ENCODE peak calls at places on chromosomes 16 and 17, in ten cellular contexts. O is GM13976, W is DND-41, R is foreskin fibroblast, A is progenitor cell of endocrine pancreas, V is fibroblast of mammary gland, J is BE2C, Z is GM20000, Q is lower leg skin, X is left lung. M is an unnamed sample.

GRCh38 chr16:14249291-14250032 is 178.3 kb downstream of the MRTFB start:
- DNase-seq in O (peak), W (peak), R (peak), A (peak), V (peak), J (peak), Z (peak), Q (no peak), X (no peak), M (peak)

GRCh38 chr17:2383628-2384167 is 17.2 kb downstream of the MNT start:
- DNase-seq in O (no peak), W (no peak), R (no peak), A (no peak), V (no peak), J (no peak), Z (no peak), Q (no peak), X (no peak), M (no peak)

GRCh38 chr17:82647593-82648164 is 565 bp downstream of the WDR45B start:
- DNase-seq in O (peak), W (peak), R (no peak), A (peak), V (no peak), J (peak), Z (peak), Q (no peak), X (no peak), M (peak)

GRCh38 chr17:78780852-78781338 is 1.2 kb downstream of the CYTH1 start:
- DNase-seq in O (no peak), W (no peak), R (no peak), A (no peak), V (peak), J (no peak), Z (no peak), Q (no peak), X (no peak), M (no peak)

GRCh38 chr16:17416461-17417221 is 54.1 kb downstream of the XYLT1 start:
- DNase-seq in O (peak), W (no peak), R (peak), A (no peak), V (peak), J (no peak), Z (peak), Q (no peak), X (peak), M (peak)

GRCh38 chr17:19579192-19579668 is 45.6 kb downstream of the SLC47A1 start:
- DNase-seq in O (no peak), W (no peak), R (no peak), A (no peak), V (no peak), J (no peak), Z (no peak), Q (no peak), X (no peak), M (no peak)

GRCh38 chr16:19131809-19132777 is 18.3 kb downstream of the ITPRIPL2 start:
- DNase-seq in O (no peak), W (no peak), R (no peak), A (no peak), V (no peak), J (no peak), Z (no peak), Q (peak), X (no peak), M (no peak)

GRCh38 chr16:78122774-78123315 is 23.4 kb downstream of the WWOX start:
- DNase-seq in O (peak), W (peak), R (peak), A (no peak), V (peak), J (peak), Z (peak), Q (no peak), X (no peak), M (peak)

GRCh38 chr17:74185786-74186185 is 17.7 kb upstream of the RPL38 start:
- DNase-seq in O (peak), W (no peak), R (no peak), A (no peak), V (no peak), J (no peak), Z (no peak), Q (no peak), X (no peak), M (no peak)

GRCh38 chr16:88454315-88455057 is 1.4 kb downstream of the ZFPM1 start:
- DNase-seq in O (no peak), W (peak), R (no peak), A (no peak), V (no peak), J (no peak), Z (peak), Q (no peak), X (peak), M (peak)

GRCh38 chr17:64084086-64084939 is 45.6 kb downstream of the ERN1 start:
- DNase-seq in O (no peak), W (peak), R (no peak), A (no peak), V (peak), J (no peak), Z (no peak), Q (no peak), X (peak), M (peak)

GRCh38 chr17:9522074-9522473 is 53.5 kb downstream of the STX8 start:
- DNase-seq in O (peak), W (peak), R (peak), A (no peak), V (peak), J (no peak), Z (peak), Q (no peak), X (no peak), M (peak)

GRCh38 chr17:35022536-35023063 is 40.9 kb downstream of the RFFL start:
- DNase-seq in O (peak), W (peak), R (peak), A (no peak), V (peak), J (no peak), Z (peak), Q (peak), X (peak), M (peak)

GRCh38 chr17:64134996-64135395 is 5.1 kb upstream of the ERN1 start:
- DNase-seq in O (no peak), W (no peak), R (no peak), A (no peak), V (no peak), J (no peak), Z (no peak), Q (peak), X (no peak), M (no peak)

GRCh38 chr17:76395980-76396379 is 11.6 kb downstream of the SPHK1 start:
- DNase-seq in O (no peak), W (no peak), R (no peak), A (no peak), V (no peak), J (no peak), Z (no peak), Q (no peak), X (no peak), M (no peak)

GRCh38 chr17:29178750-29179231 is 1.4 kb downstream of the MYO18A start:
- DNase-seq in O (no peak), W (no peak), R (no peak), A (no peak), V (no peak), J (no peak), Z (peak), Q (peak), X (peak), M (peak)

GRCh38 chr16:59593256-59593655 is 859.1 kb upstream of the GOT2 start:
- DNase-seq in O (no peak), W (no peak), R (peak), A (no peak), V (peak), J (no peak), Z (no peak), Q (no peak), X (no peak), M (no peak)

GRCh38 chr16:59597269-59597668 is 863.2 kb upstream of the GOT2 start:
- DNase-seq in O (no peak), W (no peak), R (peak), A (no peak), V (peak), J (no peak), Z (no peak), Q (no peak), X (no peak), M (no peak)

GRCh38 chr16:59586331-59586730 is 852.2 kb upstream of the GOT2 start:
- DNase-seq in O (no peak), W (no peak), R (no peak), A (no peak), V (no peak), J (no peak), Z (no peak), Q (no peak), X (no peak), M (no peak)

DNA sequence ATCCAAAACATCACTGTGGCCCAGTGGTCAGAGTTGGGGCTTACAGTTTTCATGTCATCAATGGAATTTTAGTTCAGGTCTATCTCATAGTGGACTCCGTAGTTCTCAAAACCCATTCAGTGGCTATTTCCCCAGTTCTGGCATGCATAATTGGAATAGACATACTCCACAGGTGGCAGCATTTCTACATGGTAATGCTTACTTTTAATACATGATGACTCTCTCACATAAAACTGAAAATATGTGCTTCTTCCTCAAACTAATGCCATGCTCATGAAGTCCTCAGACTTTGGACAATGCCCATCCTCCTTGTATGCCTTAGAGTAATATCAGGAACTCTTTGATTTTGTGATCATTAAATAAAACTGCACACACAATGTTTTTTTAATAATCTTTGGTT is 857.4 kb upstream of the GOT2 start:
- DNase-seq in O (no peak), W (no peak), R (peak), A (no peak), V (no peak), J (no peak), Z (no peak), Q (no peak), X (no peak), M (no peak)
- TF ChIP-seq CTCF in O (no peak), W (no peak), R (no peak), A (no peak), V (no peak), J (no peak), Z (no peak), Q (no peak), X (no peak), M (no peak)

DNA sequence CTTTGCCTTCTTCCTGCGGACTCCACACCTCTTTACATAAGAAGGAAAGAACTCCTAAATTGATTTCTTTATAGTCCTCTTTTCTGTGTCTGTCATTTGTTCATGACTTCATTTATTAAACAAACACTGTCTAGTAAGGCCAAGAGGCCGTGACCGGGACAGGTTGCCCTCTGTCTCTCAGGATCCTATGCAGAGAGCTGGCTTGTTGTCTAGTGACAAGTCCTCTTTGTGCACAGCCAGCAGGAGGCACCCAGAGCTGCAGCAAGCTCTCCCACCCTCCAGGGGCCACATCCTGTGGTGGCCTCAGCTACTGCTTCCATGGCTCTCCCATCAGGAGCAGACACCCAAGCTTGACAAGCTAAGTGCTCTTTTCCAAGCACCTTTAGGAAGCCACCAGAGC is 50.6 kb downstream of the PLD6 start:
- DNase-seq in O (no peak), W (no peak), R (no peak), A (no peak), V (no peak), J (no peak), Z (no peak), Q (no peak), X (no peak), M (no peak)
- TF ChIP-seq CTCF in O (no peak), W (no peak), R (no peak), A (no peak), V (no peak), J (no peak), Z (no peak), Q (no peak), X (no peak), M (no peak)

GRCh38 chr17:49616086-49616485 is 40.4 kb downstream of the NXPH3 start:
- DNase-seq in O (no peak), W (no peak), R (no peak), A (no peak), V (peak), J (no peak), Z (no peak), Q (no peak), X (no peak), M (no peak)
- TF ChIP-seq CTCF in O (no peak), W (no peak), R (peak), A (peak), V (peak), J (peak), Z (no peak), Q (no peak), X (no peak), M (no peak)

DNA sequence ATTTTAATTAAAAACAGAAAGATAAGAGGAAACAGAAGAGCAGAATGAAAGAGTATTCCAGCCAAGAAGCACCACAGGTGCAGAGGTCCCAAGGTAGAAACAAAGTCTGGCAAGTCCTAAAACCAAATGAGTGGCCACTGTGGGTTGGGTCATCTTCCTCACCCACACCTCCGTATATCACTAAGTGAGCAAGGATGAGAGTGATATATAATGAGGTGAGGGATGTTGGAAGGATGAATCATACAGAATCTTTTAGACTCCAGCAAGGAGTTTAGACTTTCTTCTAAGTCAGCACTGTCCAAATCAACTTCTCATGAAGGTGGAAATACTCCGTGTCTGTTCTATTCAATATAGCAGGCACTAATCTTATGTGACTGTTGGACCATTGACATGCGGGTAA is 70.8 kb downstream of the SHISA9 start:
- DNase-seq in O (no peak), W (no peak), R (no peak), A (no peak), V (no peak), J (no peak), Z (no peak), Q (no peak), X (no peak), M (no peak)
- TF ChIP-seq CTCF in O (no peak), W (no peak), R (no peak), A (no peak), V (no peak), J (no peak), Z (no peak), Q (no peak), X (no peak), M (no peak)

GRCh38 chr16:81314603-81315270 is at the start of gene GAN:
- DNase-seq in O (peak), W (peak), R (peak), A (peak), V (peak), J (peak), Z (peak), Q (peak), X (peak), M (peak)
- TF ChIP-seq CTCF in O (no peak), W (no peak), R (no peak), A (no peak), V (no peak), J (no peak), Z (no peak), Q (no peak), X (peak), M (no peak)

GRCh38 chr16:54939537-54940278 is 9.0 kb downstream of the IRX5 start:
- DNase-seq in O (no peak), W (no peak), R (no peak), A (no peak), V (no peak), J (no peak), Z (no peak), Q (peak), X (no peak), M (no peak)
- TF ChIP-seq CTCF in O (no peak), W (no peak), R (no peak), A (no peak), V (no peak), J (no peak), Z (no peak), Q (no peak), X (no peak), M (no peak)

GRCh38 chr17:44977065-44977464 is 9.0 kb upstream of the C1QL1 start:
- DNase-seq in O (no peak), W (no peak), R (no peak), A (no peak), V (no peak), J (no peak), Z (no peak), Q (no peak), X (no peak), M (no peak)
- TF ChIP-seq CTCF in O (no peak), W (peak), R (no peak), A (no peak), V (no peak), J (no peak), Z (no peak), Q (no peak), X (no peak), M (no peak)

DNA sequence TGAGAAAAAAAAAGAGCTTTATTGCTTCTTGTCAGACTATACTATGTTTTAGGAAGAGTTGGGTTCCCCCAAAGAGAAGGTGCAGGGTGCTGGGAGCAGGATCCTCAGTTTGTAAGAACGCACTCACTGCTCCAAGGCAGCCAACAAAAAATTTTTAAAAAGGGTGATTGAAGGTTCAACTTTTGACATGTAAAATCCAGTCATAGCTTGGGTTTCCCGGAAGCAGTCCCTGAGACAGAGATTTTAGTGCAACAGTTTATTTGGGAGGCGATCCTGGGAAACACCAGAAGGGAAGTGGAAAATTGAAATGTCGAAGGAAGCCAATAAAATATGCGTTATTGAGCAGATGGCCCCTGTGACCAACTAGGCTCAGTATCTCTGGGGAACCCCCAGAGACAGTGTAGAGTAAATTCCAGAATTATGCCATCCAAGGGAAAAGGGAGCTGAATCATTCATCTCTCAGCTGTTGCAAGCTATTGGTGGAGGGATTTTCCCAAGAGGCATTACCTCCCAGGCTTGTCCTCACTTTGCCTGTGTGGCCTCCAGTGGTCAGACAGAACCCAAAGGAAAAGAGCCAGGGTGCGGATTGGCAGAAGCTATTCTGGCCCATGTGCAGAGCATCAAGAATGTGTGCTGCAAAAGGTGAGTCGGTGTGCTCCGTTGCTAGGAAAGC is 72.8 kb downstream of the HS3ST3B1 start:
- DNase-seq in O (no peak), W (no peak), R (no peak), A (no peak), V (peak), J (no peak), Z (no peak), Q (no peak), X (no peak), M (no peak)
- TF ChIP-seq CTCF in O (no peak), W (no peak), R (no peak), A (no peak), V (no peak), J (no peak), Z (no peak), Q (no peak), X (no peak), M (no peak)

GRCh38 chr16:52399116-52399515 is 147.8 kb downstream of the TOX3 start:
- DNase-seq in O (no peak), W (no peak), R (no peak), A (no peak), V (no peak), J (no peak), Z (no peak), Q (no peak), X (no peak), M (no peak)

GRCh38 chr16:52393448-52393847 is 153.5 kb downstream of the TOX3 start:
- DNase-seq in O (no peak), W (no peak), R (no peak), A (no peak), V (no peak), J (no peak), Z (no peak), Q (no peak), X (no peak), M (no peak)

GRCh38 chr16:52398021-52398420 is 148.9 kb downstream of the TOX3 start:
- DNase-seq in O (no peak), W (no peak), R (no peak), A (no peak), V (no peak), J (no peak), Z (no peak), Q (no peak), X (no peak), M (no peak)

DNA sequence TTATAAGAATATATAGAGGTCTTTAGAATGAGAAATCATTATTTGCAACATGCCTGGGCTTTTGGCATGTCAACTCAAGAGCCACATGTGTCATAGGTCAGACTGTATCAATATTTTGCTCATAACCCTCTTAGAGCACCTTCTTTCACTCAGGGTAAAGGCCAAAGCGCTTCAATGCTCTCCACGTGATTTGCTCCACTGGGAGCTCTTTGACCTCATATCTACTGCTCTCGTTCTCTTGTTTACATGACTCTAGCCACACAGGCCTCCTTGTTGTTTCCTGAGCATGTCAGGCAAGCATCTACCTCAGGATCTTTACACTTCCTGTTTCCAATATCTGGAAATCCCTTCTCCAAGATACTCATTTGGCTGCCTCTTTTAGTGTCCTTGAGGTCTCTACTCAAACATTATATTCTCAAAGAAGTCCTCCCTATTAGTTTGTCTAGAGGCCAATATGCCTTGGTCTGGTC is 148.4 kb downstream of the TOX3 start:
- DNase-seq in O (no peak), W (no peak), R (no peak), A (no peak), V (no peak), J (no peak), Z (no peak), Q (no peak), X (no peak), M (no peak)
- TF ChIP-seq CTCF in O (no peak), W (no peak), R (no peak), A (no peak), V (no peak), J (no peak), Z (no peak), Q (no peak), X (no peak), M (no peak)